ENCODE peak calls at places on chromosomes 16 and 17, in four cellular contexts. T is upper lobe of left lung, F is HCT116, O is GM12878. D is an unnamed sample.

GRCh38 chr16:88503374-88503770 is 50.3 kb downstream of the ZFPM1 start:
- ATAC-seq in O (no peak), F (no peak), T (no peak), D (no peak)

GRCh38 chr16:86317617-86318021 is 192.7 kb upstream of the FOXF1 start:
- ATAC-seq in O (no peak), F (no peak), T (no peak), D (no peak)

GRCh38 chr17:37608369-37609169 is 649 bp downstream of the SYNRG start:
- ATAC-seq in T (peak), F (peak), O (peak), D (peak)

GRCh38 chr17:65022137-65022536 is 34.4 kb downstream of the GNA13 start:
- ATAC-seq in O (no peak), F (no peak), T (no peak), D (no peak)

GRCh38 chr16:66581246-66581952 is 2.1 kb downstream of the CMTM2 start:
- ATAC-seq in F (no peak), O (no peak), T (no peak), D (no peak)

GRCh38 chr16:53372942-53373871 is 61.1 kb upstream of the RBL2 start:
- ATAC-seq in O (peak), F (peak), T (peak), D (no peak)

GRCh38 chr16:51762081-51762995 is 611.3 kb upstream of the SALL1 start:
- ATAC-seq in F (peak), O (peak), T (peak), D (peak)

GRCh38 chr17:36728030-36728991 is 126.9 kb downstream of the MRM1 start:
- ATAC-seq in O (no peak), T (no peak), F (no peak), D (no peak)

GRCh38 chr17:82702161-82702932 is 3.8 kb upstream of the RAB40B start:
- ATAC-seq in O (no peak), F (no peak), T (no peak), D (no peak)

GRCh38 chr17:66714046-66715023 is 120.6 kb upstream of the CACNG5 start:
- ATAC-seq in T (no peak), O (peak), F (no peak), D (no peak)

GRCh38 chr16:70526403-70526802 is 2.8 kb downstream of the SF3B3 start:
- ATAC-seq in T (no peak), O (no peak), F (no peak), D (no peak)

GRCh38 chr16:48197294-48197693 is 41.5 kb upstream of the ABCC12 start:
- ATAC-seq in O (no peak), T (no peak), F (no peak), D (no peak)

GRCh38 chr17:64309710-64310109 is 46.6 kb upstream of the TEX2 start:
- ATAC-seq in F (no peak), O (no peak), T (no peak), D (no peak)

GRCh38 chr16:54312502-54312991 is 26.0 kb upstream of the IRX3 start:
- ATAC-seq in O (no peak), T (peak), F (no peak), D (no peak)

GRCh38 chr17:69084911-69085310 is 24.2 kb upstream of the ABCA9 start:
- ATAC-seq in O (peak), T (no peak), F (peak), D (no peak)

GRCh38 chr17:50469005-50469605 is 425 bp upstream of the CHAD start:
- ATAC-seq in T (no peak), F (no peak), O (no peak), D (no peak)

DNA sequence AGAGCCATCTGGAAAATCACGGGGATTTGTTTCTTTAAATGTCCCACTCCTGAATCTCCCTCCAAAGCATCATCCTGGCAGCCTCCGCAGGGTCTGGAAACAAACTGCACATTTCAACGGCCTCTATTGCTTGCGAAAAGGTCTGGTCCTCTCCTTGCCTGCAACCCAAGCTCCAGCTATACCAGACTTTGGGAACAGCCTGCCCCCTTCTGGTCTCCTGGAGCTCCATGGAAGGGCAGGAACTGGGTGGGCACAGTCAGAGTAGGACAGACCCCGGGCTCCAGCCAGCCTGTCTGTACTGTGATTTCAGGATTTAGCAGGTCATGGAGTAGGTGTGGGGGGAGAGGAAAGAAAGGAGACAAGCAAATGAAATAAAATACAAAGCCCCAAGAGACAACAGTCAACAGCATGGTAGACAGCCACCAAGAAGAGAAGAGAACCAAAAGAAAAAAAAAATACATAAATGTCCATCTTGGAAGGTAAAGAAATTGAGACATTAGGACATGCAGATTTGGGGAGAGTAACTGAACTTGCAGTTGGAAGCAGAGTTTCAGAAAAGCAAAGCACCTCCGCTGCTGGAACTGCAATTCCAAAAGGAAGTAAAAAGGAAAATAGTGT is 2.7 kb downstream of the XYLT1 start:
- ATAC-seq in F (peak), O (peak), T (no peak), D (no peak)
- TF ChIP-seq POLR2AphosphoS5 in F (no peak), O (no peak), T (no peak), D (no peak)

GRCh38 chr17:28395968-28396367 is 10.0 kb downstream of the SLC46A1 start:
- ATAC-seq in O (no peak), T (no peak), F (no peak), D (no peak)

GRCh38 chr17:28398280-28398981 is 7.6 kb downstream of the SLC46A1 start:
- ATAC-seq in T (no peak), O (peak), F (no peak), D (peak)

GRCh38 chr17:28396635-28397239 is 9.3 kb downstream of the SLC46A1 start:
- ATAC-seq in T (no peak), O (no peak), F (peak), D (no peak)

GRCh38 chr17:28397275-28397674 is 8.7 kb downstream of the SLC46A1 start:
- ATAC-seq in O (no peak), T (no peak), F (no peak), D (no peak)

DNA sequence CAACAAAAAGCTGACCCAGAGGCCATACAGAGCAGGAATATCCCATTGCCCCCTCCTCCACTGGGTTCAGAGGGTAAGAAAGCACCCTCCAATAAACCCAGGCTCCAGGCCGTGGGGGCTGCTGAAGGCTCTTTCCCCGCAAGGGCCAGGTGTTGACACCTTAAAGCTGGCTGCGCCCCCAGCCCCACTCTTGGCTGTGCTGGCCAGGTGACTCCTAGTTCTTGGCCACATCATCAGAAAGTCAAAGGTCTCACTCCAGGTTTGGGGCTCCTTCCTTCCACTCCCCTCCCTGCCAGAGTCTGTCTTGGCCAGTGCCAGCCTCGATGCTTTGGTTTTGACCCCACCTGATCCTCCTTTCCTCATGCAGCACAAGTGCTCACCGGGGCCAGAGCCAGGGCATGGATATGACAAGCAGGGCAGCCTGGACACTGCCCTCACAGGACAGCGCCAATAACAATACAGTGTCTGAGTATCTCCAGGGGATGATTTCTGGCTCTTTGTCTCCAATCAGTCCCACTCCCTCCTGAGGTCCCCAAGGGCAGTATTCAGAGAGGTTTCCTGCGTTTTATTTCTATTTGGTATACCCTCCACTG is 8.2 kb downstream of the SLC46A1 start:
- ATAC-seq in T (no peak), O (no peak), F (no peak), D (no peak)
- TF ChIP-seq POLR2AphosphoS5 in T (no peak), O (no peak), F (no peak), D (no peak)

GRCh38 chr17:77425791-77426641 is 285.2 kb downstream of the SEC14L1 start:
- ATAC-seq in O (peak), T (no peak), F (peak), D (peak)
- TF ChIP-seq POLR2AphosphoS5 in O (no peak), T (no peak), F (no peak), D (peak)

DNA sequence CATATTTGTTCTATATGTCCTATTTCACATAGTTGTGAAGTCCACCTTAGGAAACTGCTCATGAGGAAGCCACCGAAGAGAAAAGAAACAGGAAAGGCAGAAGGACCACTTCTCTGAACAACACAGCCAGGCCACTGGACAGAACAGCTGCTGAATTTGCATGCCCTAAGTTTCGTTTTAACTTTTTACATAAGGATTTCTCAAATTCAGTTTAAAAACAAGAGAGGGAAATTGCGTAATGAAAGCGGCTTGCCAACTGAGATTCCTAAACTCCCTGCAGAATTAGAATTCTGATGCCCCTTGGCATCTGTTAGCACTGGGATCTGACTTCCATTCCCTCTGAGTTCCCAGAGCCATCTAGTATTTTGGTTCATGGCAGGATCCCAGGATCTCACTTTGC is 5.0 kb upstream of the CCL8 start:
- ATAC-seq in T (no peak), O (no peak), F (no peak), D (peak)
- TF ChIP-seq POLR2AphosphoS5 in T (no peak), O (no peak), F (no peak), D (peak)

GRCh38 chr17:59696682-59697277 is 10.4 kb downstream of the PTRH2 start:
- ATAC-seq in O (peak), F (peak), T (no peak), D (no peak)

GRCh38 chr17:59695943-59696681 is 11.1 kb downstream of the PTRH2 start:
- ATAC-seq in T (no peak), O (peak), F (peak), D (no peak)

GRCh38 chr17:59698143-59698542 is 9.1 kb downstream of the PTRH2 start:
- ATAC-seq in T (no peak), O (no peak), F (no peak), D (no peak)

GRCh38 chr17:59693582-59693981 is 13.6 kb downstream of the PTRH2 start:
- ATAC-seq in O (no peak), T (no peak), F (no peak), D (no peak)

DNA sequence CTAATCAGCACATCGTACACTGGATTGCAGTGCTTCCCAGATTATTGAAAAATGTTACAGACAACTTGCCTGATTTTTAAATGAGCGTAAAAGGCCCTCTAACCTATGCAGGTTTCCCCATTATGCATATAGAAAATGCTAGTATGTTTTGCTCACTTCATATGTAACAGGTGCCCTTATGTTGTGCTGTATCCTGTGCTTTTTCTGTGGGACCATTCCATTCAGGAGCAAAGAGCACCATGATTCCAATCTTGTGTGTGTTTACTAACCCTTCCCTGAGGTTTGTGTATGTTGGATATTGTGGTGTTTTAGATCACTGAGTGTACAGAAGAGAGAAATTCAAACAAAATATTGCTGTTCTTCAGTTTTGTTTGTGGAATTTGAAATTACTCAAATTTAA is 12.9 kb downstream of the PTRH2 start:
- ATAC-seq in T (no peak), O (no peak), F (no peak), D (no peak)
- TF ChIP-seq POLR2AphosphoS5 in T (no peak), O (no peak), F (no peak), D (no peak)

GRCh38 chr17:78706271-78706915 is 75.7 kb downstream of the CYTH1 start:
- ATAC-seq in O (peak), T (no peak), F (no peak), D (no peak)
- TF ChIP-seq POLR2AphosphoS5 in O (peak), T (no peak), F (no peak), D (no peak)

GRCh38 chr16:80940069-80940856 is 66.4 kb downstream of the CMC2 start:
- ATAC-seq in O (no peak), F (no peak), T (no peak), D (no peak)
- TF ChIP-seq POLR2AphosphoS5 in O (no peak), F (no peak), T (no peak), D (no peak)

GRCh38 chr17:46192484-46193245 is 564 bp downstream of the KANSL1 start:
- ATAC-seq in O (peak), F (peak), T (peak), D (peak)
- TF ChIP-seq POLR2AphosphoS5 in O (peak), F (peak), T (no peak), D (no peak)

GRCh38 chr16:72500545-72500944 is 328.6 kb upstream of the PMFBP1 start:
- ATAC-seq in T (no peak), F (no peak), O (no peak), D (no peak)

GRCh38 chr16:72502654-72503005 is 330.7 kb upstream of the PMFBP1 start:
- ATAC-seq in T (no peak), O (no peak), F (no peak), D (no peak)

GRCh38 chr16:72501739-72502653 is 330.0 kb upstream of the PMFBP1 start:
- ATAC-seq in O (peak), F (peak), T (no peak), D (no peak)
- TF ChIP-seq POLR2AphosphoS5 in O (no peak), F (no peak), T (no peak), D (no peak)

GRCh38 chr16:23301251-23302044 is 654 bp upstream of the SCNN1B start:
- ATAC-seq in F (no peak), T (peak), O (peak), D (no peak)

GRCh38 chr16:23303685-23304084 is 1.6 kb downstream of the SCNN1B start:
- ATAC-seq in F (no peak), O (no peak), T (no peak), D (no peak)

GRCh38 chr16:23298290-23298689 is 3.8 kb upstream of the SCNN1B start:
- ATAC-seq in T (no peak), O (no peak), F (no peak), D (no peak)

GRCh38 chr16:23304620-23305019 is 2.5 kb downstream of the SCNN1B start:
- ATAC-seq in T (no peak), O (no peak), F (no peak), D (no peak)

GRCh38 chr16:23302045-23302956 is at the start of gene SCNN1B:
- ATAC-seq in O (peak), T (peak), F (peak), D (no peak)
- TF ChIP-seq POLR2AphosphoS5 in O (no peak), T (no peak), F (no peak), D (no peak)

D was measured in gastroesophageal sphincter.